ENCODE peak calls at places on chromosomes 11 and 22, in four cellular contexts. H is GM13977, N is dorsolateral prefrontal cortex, Z is coronary artery. V is an unnamed sample.

GRCh38 chr11:132078230-132078629 is 707.8 kb downstream of the NTM start:
- DNase-seq in H (no peak), N (no peak), Z (no peak), V (no peak)

GRCh38 chr22:21933899-21934298 is 18.7 kb downstream of the PPM1F start:
- DNase-seq in H (no peak), N (peak), Z (peak), V (no peak)

GRCh38 chr11:120172054-120172881 is 34.4 kb upstream of the TRIM29 start:
- DNase-seq in H (peak), N (peak), Z (peak), V (peak)

GRCh38 chr11:78038697-78039313 is 15.7 kb upstream of the KCTD14 start:
- DNase-seq in H (no peak), N (no peak), Z (no peak), V (no peak)

GRCh38 chr22:23911318-23911980 is 17.3 kb downstream of the MIF start:
- DNase-seq in H (no peak), N (no peak), Z (no peak), V (no peak)

GRCh38 chr11:73237471-73238290 is 19.6 kb downstream of the P2RY2 start:
- DNase-seq in H (no peak), N (no peak), Z (no peak), V (no peak)

GRCh38 chr11:101721270-101721669 is 137.5 kb upstream of the TRPC6 start:
- DNase-seq in H (no peak), N (no peak), Z (no peak), V (no peak)

GRCh38 chr11:66725646-66726045 is 3.4 kb downstream of the SPTBN2 start:
- DNase-seq in H (no peak), N (no peak), Z (no peak), V (no peak)

GRCh38 chr11:94147433-94147845 is 18.8 kb downstream of the PANX1 start:
- DNase-seq in H (no peak), N (no peak), Z (no peak), V (no peak)

GRCh38 chr22:47631571-47632102 is 869.2 kb downstream of the TBC1D22A start:
- DNase-seq in H (no peak), N (no peak), Z (no peak), V (no peak)

GRCh38 chr11:16081756-16082531 is 274.4 kb downstream of the SOX6 start:
- DNase-seq in H (no peak), N (no peak), Z (no peak), V (no peak)

GRCh38 chr11:61791737-61792309 is 576 bp downstream of the TMEM258 start:
- DNase-seq in H (peak), N (peak), Z (no peak), V (no peak)

GRCh38 chr22:37681556-37682049 is 4.5 kb upstream of the NOL12 start:
- DNase-seq in H (peak), N (peak), Z (no peak), V (peak)

GRCh38 chr11:55658031-55658573 is 3.9 kb upstream of the OR4C6 start:
- DNase-seq in H (peak), N (no peak), Z (no peak), V (peak)

GRCh38 chr22:31081963-31082605 is 966 bp downstream of the SMTN start:
- DNase-seq in H (peak), N (no peak), Z (peak), V (no peak)

GRCh38 chr22:30390974-30391691 is 3.9 kb upstream of the RNF215 start:
- DNase-seq in H (peak), N (peak), Z (no peak), V (peak)

GRCh38 chr11:10935015-10935564 is 77.2 kb upstream of the ZBED5 start:
- DNase-seq in H (no peak), N (no peak), Z (no peak), V (no peak)

GRCh38 chr11:71192629-71193028 is 59.7 kb downstream of the SHANK2 start:
- DNase-seq in H (no peak), N (no peak), Z (no peak), V (no peak)

GRCh38 chr11:32006799-32007388 is 84.0 kb upstream of the RCN1 start:
- DNase-seq in H (peak), N (no peak), Z (no peak), V (peak)

DNA sequence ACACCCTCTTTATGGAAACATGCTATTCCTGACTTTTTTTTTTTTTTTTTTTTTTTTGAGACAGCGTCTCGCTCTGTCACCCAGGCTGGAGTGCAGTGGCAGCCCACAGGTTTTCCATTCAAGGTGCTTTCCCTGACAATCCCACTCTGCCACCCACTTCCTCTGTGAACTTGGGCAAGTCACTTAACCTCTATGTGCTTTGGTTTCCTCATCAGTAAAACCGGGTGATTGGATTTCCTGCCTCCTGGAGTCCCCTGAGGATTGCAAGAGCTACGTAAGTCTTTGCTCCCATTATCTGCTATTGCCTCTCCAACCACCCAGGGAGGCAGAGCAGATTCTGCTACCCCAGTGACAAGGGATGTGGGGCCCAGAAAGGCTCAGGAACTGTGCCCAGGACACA is 54.1 kb downstream of the CELSR1 start:
- DNase-seq in H (no peak), N (no peak), Z (no peak), V (no peak)
- TF ChIP-seq CTCF in H (no peak), N (no peak), Z (no peak), V (no peak)

DNA sequence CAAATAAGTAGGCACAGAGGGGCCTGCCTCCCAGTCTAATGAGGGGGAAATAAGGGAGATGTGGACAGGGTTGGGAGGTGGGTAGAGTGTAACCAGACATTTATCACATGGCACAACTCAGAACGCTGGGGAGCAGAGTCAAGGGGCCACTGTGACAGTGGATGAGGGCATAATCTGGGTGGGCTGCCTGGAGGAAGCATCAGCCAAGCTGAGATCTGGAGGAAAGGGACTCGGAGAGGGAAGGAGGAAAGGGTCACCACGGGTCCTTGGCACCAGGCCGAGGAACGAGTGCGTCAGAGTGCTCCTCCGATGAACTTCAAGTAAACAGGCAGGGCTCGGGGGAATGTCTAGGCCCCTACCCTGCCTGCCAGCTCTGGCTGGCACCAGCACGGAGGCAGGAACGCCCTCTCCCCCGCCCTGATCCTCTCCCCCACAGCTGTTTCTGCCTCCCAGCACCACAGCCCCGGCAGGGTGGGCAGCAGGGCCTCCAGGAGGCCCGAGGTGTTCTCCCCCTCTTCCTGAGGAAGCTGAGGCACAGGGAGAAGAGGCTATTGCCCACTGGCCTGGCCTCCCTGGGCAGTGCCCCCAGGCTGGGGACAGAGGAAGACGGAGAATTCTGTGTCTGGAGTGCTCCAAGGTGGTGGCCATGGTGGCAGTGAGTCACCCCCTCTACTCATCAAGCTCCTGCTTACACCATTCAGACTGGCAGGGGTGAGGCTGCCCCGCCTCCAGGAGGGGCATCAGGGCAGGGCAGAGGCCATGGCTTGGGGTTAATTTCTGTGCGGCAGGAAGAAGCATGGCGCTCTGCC is 4.2 kb downstream of the ALDH3B1 start:
- DNase-seq in H (no peak), N (no peak), Z (peak), V (no peak)
- TF ChIP-seq CTCF in H (no peak), N (no peak), Z (no peak), V (no peak)

GRCh38 chr11:14242198-14242597 is 116.8 kb downstream of the RRAS2 start:
- DNase-seq in H (no peak), N (peak), Z (no peak), V (no peak)
- TF ChIP-seq CTCF in H (no peak), N (no peak), Z (no peak), V (no peak)

GRCh38 chr11:6604081-6604626 is 580 bp downstream of the ILK start:
- DNase-seq in H (peak), N (peak), Z (peak), V (peak)
- TF ChIP-seq CTCF in H (peak), N (peak), Z (no peak), V (peak)

GRCh38 chr11:30855383-30856006 is 269.3 kb upstream of the MPPED2 start:
- DNase-seq in H (no peak), N (no peak), Z (no peak), V (no peak)
- TF ChIP-seq CTCF in H (no peak), N (peak), Z (peak), V (no peak)

GRCh38 chr11:28488336-28488735 is 380.1 kb downstream of the METTL15 start:
- DNase-seq in H (no peak), N (no peak), Z (no peak), V (no peak)

GRCh38 chr11:28491431-28491830 is 383.2 kb downstream of the METTL15 start:
- DNase-seq in H (no peak), N (no peak), Z (no peak), V (no peak)

DNA sequence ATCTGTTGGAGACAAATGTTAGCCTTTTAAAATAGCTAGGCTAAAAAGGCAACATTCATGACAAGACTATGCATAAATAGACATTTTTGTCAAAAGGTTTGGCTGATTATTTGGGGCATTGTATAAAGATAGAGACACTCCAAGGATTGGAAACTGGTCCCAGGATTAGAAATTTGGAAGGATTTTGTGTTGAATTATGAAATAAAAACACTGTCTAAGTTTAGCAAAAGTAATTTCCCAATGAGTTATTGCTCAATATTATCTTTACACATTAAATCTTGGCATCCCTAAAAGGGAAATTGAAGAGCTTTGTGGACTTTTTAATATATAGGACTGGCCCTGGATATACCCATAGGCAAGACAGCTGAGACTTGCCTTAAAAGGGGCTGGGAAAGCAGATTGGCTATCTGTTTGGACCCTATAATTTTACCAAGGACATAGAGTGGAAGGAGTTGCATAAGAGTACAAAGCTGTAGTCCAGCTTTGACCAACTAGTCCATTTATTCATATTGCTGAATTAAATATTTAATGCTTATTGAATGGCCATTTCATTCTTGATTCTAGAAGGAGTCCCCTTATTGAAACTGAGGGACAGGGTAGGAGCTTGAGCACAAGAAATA is 382.7 kb downstream of the METTL15 start:
- DNase-seq in H (no peak), N (no peak), Z (no peak), V (no peak)
- TF ChIP-seq CTCF in H (no peak), N (no peak), Z (no peak), V (no peak)

GRCh38 chr11:69574383-69575255 is 66.3 kb upstream of the CCND1 start:
- DNase-seq in H (no peak), N (no peak), Z (peak), V (no peak)

GRCh38 chr11:69572861-69573260 is 68.1 kb upstream of the CCND1 start:
- DNase-seq in H (no peak), N (no peak), Z (no peak), V (no peak)

GRCh38 chr11:69575296-69576068 is 65.5 kb upstream of the CCND1 start:
- DNase-seq in H (no peak), N (no peak), Z (peak), V (no peak)

GRCh38 chr11:69572233-69572860 is 68.6 kb upstream of the CCND1 start:
- DNase-seq in H (no peak), N (no peak), Z (peak), V (no peak)

DNA sequence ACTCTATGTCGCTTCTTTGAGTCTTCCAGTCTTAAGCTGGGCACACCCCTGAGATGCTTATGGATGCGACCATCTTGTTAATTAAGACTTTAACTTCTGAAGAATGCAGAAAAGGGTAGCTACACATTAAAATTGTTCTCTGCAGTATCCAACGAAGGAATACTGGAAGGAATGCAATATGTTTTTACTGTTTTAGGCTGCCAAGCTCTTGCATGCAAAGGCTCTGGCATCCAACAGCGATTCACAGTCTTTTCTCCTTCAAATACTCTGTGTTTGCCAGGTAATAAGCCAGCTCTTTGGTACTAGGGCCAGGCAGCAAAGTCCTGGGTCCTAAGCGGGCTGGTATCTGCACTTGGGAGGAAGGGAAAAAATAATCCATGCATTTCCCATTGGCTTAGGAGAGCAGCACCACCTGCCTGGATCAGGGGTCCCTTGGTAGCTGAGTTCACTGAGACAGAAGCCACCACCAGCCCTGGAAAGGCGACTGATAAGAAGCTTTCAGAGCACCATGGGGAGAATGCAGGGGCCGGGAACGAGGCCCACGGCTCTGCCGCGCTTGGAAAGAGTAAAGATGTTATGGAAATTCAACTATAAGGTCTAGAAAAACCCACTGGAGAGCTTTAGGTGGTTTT is 67.1 kb upstream of the CCND1 start:
- DNase-seq in H (no peak), N (no peak), Z (peak), V (no peak)
- TF ChIP-seq CTCF in H (no peak), N (no peak), Z (no peak), V (no peak)

GRCh38 chr22:50269573-50270301 is 443 bp downstream of the MAPK11 start:
- DNase-seq in H (peak), N (no peak), Z (no peak), V (peak)

GRCh38 chr22:50270302-50271010 is at the start of gene MAPK11:
- DNase-seq in H (peak), N (no peak), Z (no peak), V (peak)

GRCh38 chr22:50271011-50271394 is 823 bp upstream of the MAPK11 start:
- DNase-seq in H (no peak), N (no peak), Z (no peak), V (no peak)

GRCh38 chr22:50272103-50272782 is 2.1 kb upstream of the MAPK11 start:
- DNase-seq in H (no peak), N (no peak), Z (no peak), V (no peak)

DNA sequence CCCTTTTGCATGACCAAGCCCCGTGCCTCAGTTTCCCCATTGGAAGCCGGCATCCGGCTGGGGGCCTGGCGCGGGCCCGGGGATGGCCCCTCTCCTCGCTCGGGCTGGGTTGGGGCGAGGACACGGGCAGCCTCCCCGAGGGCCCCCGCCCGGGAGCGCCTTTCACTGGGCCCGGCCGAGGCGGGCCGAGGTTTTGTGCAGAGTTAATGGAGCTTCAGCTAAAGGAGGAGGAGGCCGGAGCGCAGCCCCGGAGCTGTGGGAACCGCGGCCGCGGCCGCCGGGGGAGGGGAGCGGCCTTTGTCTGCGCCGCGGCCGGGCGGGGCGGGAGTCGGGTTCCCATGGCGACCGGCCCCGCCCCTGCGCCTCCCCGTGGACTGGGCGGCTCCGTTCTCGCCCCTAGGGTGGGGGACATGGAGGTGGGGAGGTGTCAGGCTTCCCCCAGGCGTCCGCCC is 1.4 kb upstream of the MAPK11 start:
- DNase-seq in H (peak), N (no peak), Z (no peak), V (peak)
- TF ChIP-seq CTCF in H (peak), N (no peak), Z (no peak), V (peak)

V was measured in GM10248.